ENCODE peak calls at places on chromosomes 5 and 9, in eight cellular contexts. S is heart left ventricle; T is GM23248; U is spleen; M is IMR-90; W is adrenal gland; G is CD8-positive, alpha-beta memory T cell; E is psoas muscle. B is an unnamed sample. For H3K4me1 and H3K27me3, the result is how much of the 10 kb centered on the place peaks cover.

GRCh38 chr5:92332039-92332438 is 948.9 kb upstream of the ARRDC3 start:
- DNase-seq in G (no peak), U (no peak), S (no peak), M (peak), T (peak), W (no peak), E (no peak), B (no peak)

GRCh38 chr5:56465757-56466127 is 232.6 kb upstream of the ANKRD55 start:
- DNase-seq in S (no peak), G (no peak), E (no peak), T (peak), U (no peak), W (no peak), M (peak), B (no peak)

GRCh38 chr5:81256766-81257165 is 23.6 kb downstream of the CKMT2 start:
- DNase-seq in T (no peak), S (no peak), W (no peak), M (no peak), E (no peak), G (no peak), U (no peak), B (no peak)

GRCh38 chr5:34712565-34712964 is 56.4 kb downstream of the RAI14 start:
- DNase-seq in T (no peak), M (no peak), S (no peak), W (no peak), G (no peak), U (no peak), E (no peak), B (no peak)

GRCh38 chr9:113578279-113578865 is 114.8 kb downstream of the RGS3 start:
- DNase-seq in T (peak), E (no peak), W (no peak), G (no peak), M (no peak), U (peak), S (no peak), B (no peak)

GRCh38 chr9:71333311-71333710 is 211.9 kb upstream of the TRPM3 start:
- DNase-seq in T (no peak), M (no peak), S (no peak), E (no peak), W (no peak), U (no peak), G (no peak), B (no peak)

GRCh38 chr5:135271533-135272310 is 127.3 kb downstream of the MACROH2A1 start:
- DNase-seq in M (peak), W (no peak), U (no peak), E (no peak), G (no peak), S (no peak), T (peak), B (no peak)

GRCh38 chr5:67335391-67335790 is 138.8 kb upstream of the CD180 start:
- DNase-seq in G (no peak), M (no peak), U (no peak), E (no peak), W (no peak), T (no peak), S (no peak), B (no peak)

GRCh38 chr5:156331845-156332244 is 4.9 kb downstream of the SGCD start:
- DNase-seq in U (no peak), G (no peak), W (no peak), M (no peak), E (no peak), T (no peak), S (no peak), B (no peak)

GRCh38 chr9:5185220-5185840 is at the start of gene INSL6:
- DNase-seq in U (no peak), T (no peak), S (no peak), M (no peak), E (no peak), W (no peak), G (no peak), B (no peak)

GRCh38 chr5:109711681-109712080 is 22.0 kb downstream of the MAN2A1 start:
- DNase-seq in S (no peak), U (no peak), T (no peak), M (no peak), W (no peak), E (no peak), G (no peak), B (no peak)

GRCh38 chr5:158590936-158591863 is 508.5 kb downstream of the EBF1 start:
- DNase-seq in E (no peak), W (no peak), G (no peak), S (no peak), T (peak), U (no peak), M (no peak), B (no peak)

GRCh38 chr5:150021491-150022162 is 21.1 kb downstream of the HMGXB3 start:
- DNase-seq in S (no peak), T (peak), G (no peak), U (no peak), E (peak), M (peak), W (peak), B (no peak)

GRCh38 chr5:133203317-133204305 is 151.8 kb downstream of the HSPA4 start:
- DNase-seq in E (no peak), G (no peak), S (no peak), T (no peak), W (no peak), M (no peak), U (no peak), B (no peak)

GRCh38 chr9:6896562-6896961 is 138.8 kb downstream of the KDM4C start:
- DNase-seq in T (peak), M (peak), E (no peak), G (no peak), W (no peak), S (no peak), U (no peak), B (no peak)

GRCh38 chr9:1729631-1730030 is 285.5 kb upstream of the SMARCA2 start:
- DNase-seq in T (peak), M (no peak), W (no peak), E (no peak), G (no peak), U (no peak), S (no peak), B (no peak)

GRCh38 chr5:61254969-61255555 is 77.0 kb upstream of the ZSWIM6 start:
- DNase-seq in W (no peak), E (no peak), S (no peak), M (no peak), G (no peak), U (no peak), T (no peak), B (no peak)

GRCh38 chr9:95379630-95380029 is 62.1 kb upstream of the FANCC start:
- DNase-seq in M (no peak), U (no peak), E (no peak), S (no peak), W (no peak), G (peak), T (no peak), B (no peak)

GRCh38 chr5:94709277-94709676 is 90.8 kb downstream of the SLF1 start:
- DNase-seq in M (no peak), W (no peak), S (no peak), E (no peak), T (no peak), U (no peak), G (no peak), B (no peak)

GRCh38 chr5:153122416-153122815 is 368.1 kb upstream of the GRIA1 start:
- DNase-seq in G (no peak), M (no peak), E (no peak), U (no peak), S (no peak), W (no peak), T (no peak), B (no peak)

GRCh38 chr5:133825631-133826289 is 142.7 kb downstream of the C5orf15 start:
- DNase-seq in M (no peak), S (peak), E (peak), T (no peak), U (peak), W (no peak), G (peak), B (no peak)

GRCh38 chr9:69932901-69933300 is 110.7 kb upstream of the MAMDC2 start:
- DNase-seq in E (no peak), T (peak), S (no peak), U (no peak), M (no peak), W (no peak), G (no peak), B (no peak)

GRCh38 chr9:127126981-127127380 is 4.5 kb upstream of the ANGPTL2 start:
- DNase-seq in G (no peak), M (peak), S (no peak), W (no peak), T (peak), U (no peak), E (no peak), B (no peak)
- H3K4me1 ChIP-seq in G (under half), M (under half), S (half or more), W (under half), T (under half), U (under half), E (under half), B (under half)

GRCh38 chr9:37471942-37472679 is 6.9 kb upstream of the ZBTB5 start:
- DNase-seq in G (no peak), U (no peak), E (no peak), M (peak), S (no peak), W (no peak), T (peak), B (no peak)

GRCh38 chr9:37468620-37469019 is 3.4 kb upstream of the ZBTB5 start:
- DNase-seq in G (no peak), M (no peak), W (no peak), S (no peak), E (no peak), U (no peak), T (no peak), B (no peak)

GRCh38 chr9:37476930-37477329 is 8.8 kb upstream of the POLR1E start:
- DNase-seq in E (no peak), M (no peak), T (no peak), S (no peak), U (no peak), W (no peak), G (no peak), B (no peak)

DNA sequence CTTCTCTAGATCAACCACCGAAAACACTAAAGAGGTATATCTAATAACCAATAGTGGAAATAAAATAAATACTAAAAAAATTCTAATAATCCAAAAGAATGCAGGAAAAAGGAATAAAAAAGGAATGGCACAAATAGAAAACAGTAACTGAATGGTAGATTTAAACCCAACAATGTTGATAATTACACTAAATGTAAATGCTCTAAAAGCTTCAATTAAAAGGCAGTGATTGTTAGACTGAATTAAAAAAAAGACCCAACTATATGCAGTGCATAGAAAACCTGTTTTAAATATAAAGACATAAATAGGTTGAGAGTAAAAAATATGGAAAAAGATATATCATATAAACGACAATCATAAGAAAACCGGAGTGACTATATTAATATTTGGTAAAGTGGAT is 9.2 kb upstream of the ZBTB5 start:
- DNase-seq in G (no peak), S (no peak), E (no peak), T (no peak), W (no peak), M (no peak), U (no peak), B (no peak)
- H3K27me3 ChIP-seq in G (under half), S (under half), E (under half), T (under half), W (under half), M (under half), U (under half), B (under half)

GRCh38 chr5:80250801-80251200 is 5.0 kb downstream of the SERINC5 start:
- DNase-seq in M (no peak), G (no peak), E (no peak), W (no peak), S (no peak), U (no peak), T (no peak), B (no peak)
- H3K4me1 ChIP-seq in M (under half), G (half or more), E (under half), W (half or more), S (half or more), U (half or more), T (under half), B (under half)

GRCh38 chr5:51386916-51387853 is 3.9 kb downstream of the ISL1 start:
- DNase-seq in T (no peak), E (no peak), S (no peak), W (no peak), G (no peak), M (no peak), U (no peak), B (no peak)

GRCh38 chr5:51389582-51390463 is 6.6 kb downstream of the ISL1 start:
- DNase-seq in T (peak), G (no peak), M (no peak), U (no peak), E (no peak), S (no peak), W (no peak), B (no peak)

GRCh38 chr5:51387854-51388320 is 4.6 kb downstream of the ISL1 start:
- DNase-seq in G (no peak), U (no peak), T (no peak), M (no peak), W (no peak), S (no peak), E (no peak), B (no peak)

GRCh38 chr5:51389326-51389581 is 6.0 kb downstream of the ISL1 start:
- DNase-seq in M (no peak), W (no peak), T (no peak), S (no peak), G (no peak), U (no peak), E (no peak), B (no peak)

DNA sequence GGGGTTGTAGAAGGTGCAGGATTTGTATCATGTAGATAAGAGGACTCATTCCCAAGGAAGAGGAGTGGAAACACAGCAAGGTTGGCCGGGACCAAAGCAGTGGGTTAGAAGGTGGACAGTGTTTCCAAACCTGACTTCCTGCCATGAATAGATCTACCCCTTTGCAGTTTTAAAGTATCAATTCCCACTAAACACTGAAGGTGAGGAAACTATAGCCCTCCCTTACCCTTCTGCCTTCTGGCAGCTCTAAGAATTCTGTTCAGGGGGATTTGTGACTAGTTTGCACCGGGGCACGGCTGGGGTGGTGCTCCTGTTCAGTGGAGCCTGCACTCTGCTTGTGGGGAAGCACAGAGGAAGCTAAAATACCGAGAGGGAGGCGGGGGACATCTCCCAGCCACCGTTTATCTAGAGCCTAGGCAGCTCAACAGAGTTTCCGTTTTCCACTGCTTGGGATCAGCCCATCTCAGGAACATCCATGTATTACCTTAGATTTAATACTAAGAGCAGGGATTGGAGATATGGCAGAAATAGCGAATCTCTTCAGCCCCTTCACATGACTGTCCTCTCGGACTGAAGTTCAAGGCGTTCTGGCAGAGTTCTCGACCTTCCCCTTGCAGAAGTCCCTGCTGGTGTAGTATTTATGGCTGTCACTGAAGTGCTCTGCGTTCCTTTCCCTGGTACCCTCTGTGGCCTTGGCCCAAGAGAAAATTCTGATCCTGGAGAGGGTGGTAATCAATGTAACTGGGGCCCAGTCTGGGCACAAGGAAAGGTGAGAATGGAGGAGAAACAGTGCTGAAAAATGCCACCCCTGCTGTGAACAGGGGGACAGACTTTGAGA is 5.5 kb downstream of the ISL1 start:
- DNase-seq in S (no peak), M (no peak), U (no peak), E (no peak), W (no peak), T (no peak), G (no peak), B (no peak)
- H3K27me3 ChIP-seq in S (half or more), M (under half), U (half or more), E (under half), W (half or more), T (half or more), G (under half), B (under half)

B was measured in lung.